ENCODE peak calls at places on chromosome 20, in five cellular contexts. K, V, N, D and L are unnamed samples.

GRCh38 chr20:6698056-6698455 is 69.4 kb upstream of the BMP2 start:
- DNase-seq in D (peak), N (peak), K (peak), V (no peak), L (no peak)

GRCh38 chr20:56032251-56032650 is 26.9 kb upstream of the CBLN4 start:
- DNase-seq in N (no peak), D (no peak), K (no peak), V (no peak), L (no peak)

GRCh38 chr20:34475979-34476736 is 40.1 kb upstream of the DYNLRB1 start:
- DNase-seq in D (no peak), V (peak), N (no peak), K (peak), L (no peak)

GRCh38 chr20:59171986-59172385 is 8.4 kb downstream of the ZNF831 start:
- DNase-seq in N (no peak), K (no peak), D (no peak), V (no peak), L (no peak)

GRCh38 chr20:2558581-2559301 is 22.4 kb downstream of the TMC2 start:
- DNase-seq in D (no peak), N (no peak), K (peak), V (no peak), L (no peak)

GRCh38 chr20:41046716-41047115 is 18.1 kb downstream of the TOP1 start:
- DNase-seq in N (no peak), V (no peak), K (no peak), D (no peak), L (no peak)

GRCh38 chr20:34834459-34834893 is 9.0 kb upstream of the NCOA6 start:
- DNase-seq in D (peak), N (no peak), K (no peak), V (no peak), L (no peak)

GRCh38 chr20:9269280-9269971 is 200.5 kb downstream of the PLCB4 start:
- DNase-seq in N (no peak), V (no peak), K (no peak), D (no peak), L (no peak)

GRCh38 chr20:6841128-6841527 is 73.6 kb downstream of the BMP2 start:
- DNase-seq in K (no peak), V (no peak), N (no peak), D (no peak), L (no peak)

GRCh38 chr20:23415958-23416583 is 5.2 kb downstream of the NAPB start:
- DNase-seq in D (no peak), K (no peak), N (no peak), V (no peak), L (no peak)

GRCh38 chr20:19889011-19889953 is 127.9 kb upstream of the NAA20 start:
- DNase-seq in N (peak), D (peak), V (peak), K (no peak), L (no peak)

GRCh38 chr20:36105731-36106226 is 48.8 kb upstream of the EPB41L1 start:
- DNase-seq in D (no peak), K (no peak), N (no peak), V (no peak), L (no peak)

GRCh38 chr20:18428490-18429173 is 38.2 kb downstream of the DZANK1 start:
- DNase-seq in K (no peak), V (peak), D (no peak), N (no peak), L (no peak)

GRCh38 chr20:63553933-63554290 is at the start of gene FNDC11:
- DNase-seq in K (peak), D (peak), V (peak), N (no peak), L (no peak)

GRCh38 chr20:20732641-20733040 is 20.2 kb upstream of the RALGAPA2 start:
- DNase-seq in D (no peak), K (no peak), N (peak), V (no peak), L (peak)

GRCh38 chr20:44457016-44457415 is 18.7 kb upstream of the TTPAL start:
- DNase-seq in D (no peak), K (no peak), V (no peak), N (no peak), L (no peak)

GRCh38 chr20:16898433-16898832 is 150.3 kb downstream of the OTOR start:
- DNase-seq in D (no peak), K (no peak), N (no peak), V (no peak), L (no peak)

GRCh38 chr20:42795399-42795798 is 394.3 kb downstream of the PTPRT start:
- DNase-seq in D (peak), V (no peak), K (no peak), N (no peak), L (no peak)

GRCh38 chr20:20491110-20491783 is 123.3 kb downstream of the INSM1 start:
- DNase-seq in N (no peak), K (no peak), V (no peak), D (no peak), L (no peak)

GRCh38 chr20:58597021-58597940 is 53.8 kb upstream of the STX16 start:
- DNase-seq in D (peak), N (peak), V (peak), K (no peak), L (no peak)

GRCh38 chr20:33969563-33969962 is 24.1 kb upstream of the RALY start:
- DNase-seq in D (no peak), K (no peak), N (no peak), V (no peak), L (no peak)

GRCh38 chr20:16363832-16364687 is 209.2 kb downstream of the KIF16B start:
- DNase-seq in D (peak), V (no peak), N (no peak), K (no peak), L (no peak)

GRCh38 chr20:16485406-16485805 is 87.8 kb downstream of the KIF16B start:
- DNase-seq in V (no peak), D (peak), N (no peak), K (no peak), L (no peak)

GRCh38 chr20:53611449-53611894 is 17.8 kb upstream of the ZNF217 start:
- DNase-seq in V (peak), N (peak), D (no peak), K (no peak), L (no peak)

GRCh38 chr20:21707999-21708737 is 2.7 kb downstream of the PAX1 start:
- DNase-seq in V (no peak), D (no peak), N (no peak), K (no peak), L (no peak)

GRCh38 chr20:4897600-4897999 is 103.7 kb downstream of the SLC23A2 start:
- DNase-seq in K (no peak), V (no peak), D (peak), N (no peak), L (no peak)

GRCh38 chr20:36093804-36094145 is 60.8 kb upstream of the EPB41L1 start:
- DNase-seq in D (peak), N (no peak), K (no peak), V (no peak), L (no peak)

GRCh38 chr20:24013953-24014352 is 25.4 kb upstream of the GGTLC1 start:
- DNase-seq in N (no peak), D (no peak), K (no peak), V (no peak), L (no peak)

GRCh38 chr20:49629606-49630005 is 61.7 kb upstream of the PTGIS start:
- DNase-seq in D (no peak), K (no peak), V (no peak), N (no peak), L (no peak)

GRCh38 chr20:3923818-3924217 is 34.6 kb downstream of the PANK2 start:
- DNase-seq in D (no peak), V (no peak), K (no peak), N (no peak), L (no peak)

GRCh38 chr20:19473894-19474293 is 261.5 kb downstream of the SLC24A3 start:
- DNase-seq in K (no peak), D (no peak), V (no peak), N (no peak), L (no peak)

GRCh38 chr20:22160254-22160653 is 424.1 kb downstream of the FOXA2 start:
- DNase-seq in K (no peak), D (peak), N (no peak), V (no peak), L (no peak)